ENCODE peak calls at places on chromosomes 12 and 14, in six cellular contexts. N is body of pancreas, G is tibial nerve, C is heart left ventricle, B is GM06990, W is epithelial cell of esophagus. S is an unnamed sample.

GRCh38 chr12:6215932-6216494 is 15.8 kb downstream of the CD9 start:
- DNase-seq in N (peak; percentile 84), G (peak; percentile 50), C (no peak), B (no peak), W (peak; percentile 100), S (no peak)

GRCh38 chr12:109727039-109727723 is 13.6 kb downstream of the FAM222A start:
- DNase-seq in N (peak; percentile 47), G (no peak), C (no peak), B (no peak), W (no peak), S (no peak)

GRCh38 chr14:51335521-51335920 is 95.5 kb downstream of the TMX1 start:
- DNase-seq in N (no peak), G (peak; percentile 50), C (peak; percentile 67), B (no peak), W (no peak), S (no peak)

GRCh38 chr12:82474798-82475184 is 116.5 kb downstream of the METTL25 start:
- DNase-seq in N (no peak), G (no peak), C (no peak), B (no peak), W (peak; percentile 41), S (no peak)

GRCh38 chr14:28983279-28983678 is 216.7 kb downstream of the FOXG1 start:
- DNase-seq in N (no peak), G (no peak), C (no peak), B (no peak), W (no peak), S (no peak)

GRCh38 chr12:115697341-115697740 is 580.2 kb downstream of the MED13L start:
- DNase-seq in N (no peak), G (no peak), C (no peak), B (no peak), W (no peak), S (no peak)

GRCh38 chr14:60999536-60999935 is 18.5 kb downstream of the SLC38A6 start:
- DNase-seq in N (no peak), G (no peak), C (no peak), B (no peak), W (no peak), S (no peak)

GRCh38 chr14:93757185-93757584 is 31.1 kb downstream of the PRIMA1 start:
- DNase-seq in N (no peak), G (no peak), C (no peak), B (no peak), W (no peak), S (no peak)

GRCh38 chr12:100752841-100753240 is 41.7 kb upstream of the ANO4 start:
- DNase-seq in N (no peak), G (no peak), C (no peak), B (no peak), W (peak; percentile 74), S (no peak)

GRCh38 chr14:52949249-52949648 is 1.6 kb downstream of the FERMT2 start:
- DNase-seq in N (no peak), G (no peak), C (no peak), B (no peak), W (no peak), S (no peak)

GRCh38 chr14:52948836-52949235 is 2.0 kb downstream of the FERMT2 start:
- DNase-seq in N (no peak), G (no peak), C (no peak), B (no peak), W (no peak), S (no peak)

GRCh38 chr14:52949711-52950409 is 990 bp downstream of the FERMT2 start:
- DNase-seq in N (no peak), G (peak; percentile 38), C (peak; percentile 28), B (no peak), W (peak; percentile 62), S (no peak)

GRCh38 chr14:52950410-52950897 is 396 bp downstream of the FERMT2 start:
- DNase-seq in N (peak; percentile 45), G (peak; percentile 60), C (peak; percentile 61), B (peak; percentile 50), W (peak; percentile 39), S (peak; percentile 23)

DNA sequence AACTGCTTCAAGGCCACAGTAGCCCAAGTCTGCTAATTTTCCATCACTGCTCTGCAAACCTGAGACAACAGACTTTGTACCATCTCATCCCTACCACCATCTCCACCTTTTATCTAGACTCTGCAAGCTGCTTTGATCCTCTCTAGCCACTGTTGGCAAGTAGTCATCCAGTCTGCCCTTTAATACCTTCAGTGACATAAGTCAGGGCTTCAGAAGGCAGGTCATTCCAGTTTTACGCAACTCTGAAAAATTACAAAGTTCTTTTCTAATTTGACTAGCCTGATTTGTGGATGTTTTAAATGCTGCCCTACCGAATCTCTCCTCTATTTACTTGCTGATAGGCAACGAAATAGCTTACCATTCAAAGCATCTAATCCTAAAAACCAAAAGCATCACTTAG is 2.8 kb downstream of the FERMT2 start:
- DNase-seq in N (no peak), G (no peak), C (no peak), B (no peak), W (peak; percentile 25), S (no peak)
- H3K4me3 ChIP-seq in N (no peak overlapping the region), G (no peak overlapping the region), C (peak overlapping the region; percentile 94), B (no peak overlapping the region), W (no peak overlapping the region), S (no peak overlapping the region)

GRCh38 chr12:45651029-45651428 is 78.5 kb upstream of the ARID2 start:
- DNase-seq in N (no peak), G (no peak), C (no peak), B (no peak), W (no peak), S (no peak)

GRCh38 chr12:45658066-45658465 is 71.4 kb upstream of the ARID2 start:
- DNase-seq in N (no peak), G (no peak), C (no peak), B (no peak), W (no peak), S (no peak)

GRCh38 chr12:45655753-45656152 is 73.8 kb upstream of the ARID2 start:
- DNase-seq in N (no peak), G (no peak), C (no peak), B (no peak), W (no peak), S (no peak)

GRCh38 chr12:45654002-45654401 is 75.5 kb upstream of the ARID2 start:
- DNase-seq in N (no peak), G (no peak), C (no peak), B (no peak), W (no peak), S (no peak)

GRCh38 chr12:45655186-45655585 is 74.3 kb upstream of the ARID2 start:
- DNase-seq in N (no peak), G (no peak), C (no peak), B (no peak), W (peak; percentile 71), S (peak; percentile 38)
- TF ChIP-seq CTCF in N (no peak), G (no peak), C (no peak), B (peak; percentile 27), W (peak; percentile 34), S (no peak)

GRCh38 chr14:68974759-68975347 is 4.2 kb downstream of the ACTN1 start:
- DNase-seq in N (no peak), G (no peak), C (no peak), B (no peak), W (peak; percentile 35), S (no peak)
- H3K4me3 ChIP-seq in N (no peak overlapping the region), G (no peak overlapping the region), C (no peak overlapping the region), B (no peak overlapping the region), W (no peak overlapping the region), S (no peak overlapping the region)

GRCh38 chr14:103343905-103344797 is 10.1 kb downstream of the EIF5 start:
- DNase-seq in N (no peak), G (no peak), C (no peak), B (no peak), W (no peak), S (no peak)
- TF ChIP-seq CTCF in N (no peak), G (no peak), C (no peak), B (no peak), W (no peak), S (no peak)

GRCh38 chr14:99593971-99594841 is 9.8 kb downstream of the CCDC85C start:
- DNase-seq in N (no peak), G (no peak), C (no peak), B (no peak), W (no peak), S (no peak)

GRCh38 chr14:99596772-99597171 is 7.2 kb downstream of the CCDC85C start:
- DNase-seq in N (no peak), G (no peak), C (no peak), B (no peak), W (no peak), S (no peak)

GRCh38 chr14:99596071-99596627 is 7.9 kb downstream of the CCDC85C start:
- DNase-seq in N (peak; percentile 64), G (no peak), C (no peak), B (no peak), W (no peak), S (no peak)

GRCh38 chr14:99595524-99595923 is 8.5 kb downstream of the CCDC85C start:
- DNase-seq in N (no peak), G (no peak), C (no peak), B (no peak), W (no peak), S (no peak)

DNA sequence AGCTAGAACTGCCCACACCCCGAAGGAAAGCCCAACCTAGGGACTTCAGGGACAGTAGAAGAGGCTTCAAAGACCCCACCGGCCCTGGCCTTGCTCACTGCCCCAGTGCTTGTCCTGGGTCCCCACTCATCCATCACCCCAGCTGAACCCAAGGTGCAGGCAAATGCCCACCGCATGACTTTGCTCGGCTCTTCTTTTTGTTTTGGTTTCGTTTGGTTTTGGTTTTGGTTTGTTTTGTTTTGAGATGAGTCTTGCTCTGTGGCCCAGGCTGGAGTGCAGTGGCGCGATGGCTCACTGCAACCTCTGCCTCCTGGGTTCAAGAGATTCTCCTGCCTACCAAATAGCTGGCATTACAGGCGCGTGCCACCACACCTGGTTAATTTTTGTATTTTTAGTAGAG is 9.0 kb downstream of the CCDC85C start:
- DNase-seq in N (no peak), G (no peak), C (no peak), B (peak; percentile 22), W (no peak), S (peak; percentile 62)
- H3K4me3 ChIP-seq in N (no peak overlapping the region), G (no peak overlapping the region), C (no peak overlapping the region), B (no peak overlapping the region), W (no peak overlapping the region), S (peak overlapping the region; percentile 32)

GRCh38 chr14:54566152-54566409 is 847 bp upstream of the SAMD4A start:
- DNase-seq in N (no peak), G (no peak), C (no peak), B (no peak), W (no peak), S (no peak)
- TF ChIP-seq CTCF in N (no peak), G (no peak), C (no peak), B (no peak), W (no peak), S (no peak)

S was measured in GM12865.